ENCODE peak calls at places on chromosomes 16 and 17, in ten cellular contexts. V is cardiac fibroblast, B is neural progenitor cell, P is fibroblast of villous mesenchyme, K is mammary epithelial cell, F is HFF-Myc, N is Caco-2, M is A549, T is lower lobe of right lung, H is body of pancreas. U is an unnamed sample.

GRCh38 chr16:1474471-1474795 is 395 bp downstream of the CLCN7 start:
- DNase-seq in V (no peak), B (peak), P (no peak), K (no peak), F (no peak), N (no peak), M (no peak), T (peak), H (no peak), U (no peak)

GRCh38 chr17:17416400-17417360 is 60.1 kb upstream of the MED9 start:
- DNase-seq in V (peak), B (no peak), P (peak), K (peak), F (no peak), N (no peak), M (peak), T (peak), H (peak), U (peak)

GRCh38 chr17:4777969-4778760 is 6.5 kb downstream of the TM4SF5 start:
- DNase-seq in V (no peak), B (no peak), P (peak), K (no peak), F (no peak), N (peak), M (no peak), T (no peak), H (no peak), U (peak)

GRCh38 chr17:5809580-5810188 is 225.4 kb upstream of the NLRP1 start:
- DNase-seq in V (no peak), B (peak), P (no peak), K (no peak), F (no peak), N (no peak), M (no peak), T (no peak), H (no peak), U (no peak)

GRCh38 chr16:14476183-14476582 is 153.9 kb downstream of the PARN start:
- DNase-seq in V (no peak), B (no peak), P (no peak), K (no peak), F (no peak), N (no peak), M (no peak), T (no peak), H (no peak), U (no peak)

GRCh38 chr17:68612228-68612922 is 11.2 kb upstream of the FAM20A start:
- DNase-seq in V (no peak), B (no peak), P (no peak), K (no peak), F (no peak), N (no peak), M (no peak), T (no peak), H (no peak), U (no peak)

GRCh38 chr16:85575910-85576309 is 37.2 kb upstream of the GSE1 start:
- DNase-seq in V (no peak), B (no peak), P (no peak), K (no peak), F (no peak), N (no peak), M (no peak), T (no peak), H (no peak), U (no peak)

GRCh38 chr17:32287804-32288511 is 22.3 kb downstream of the RHBDL3 start:
- DNase-seq in V (no peak), B (no peak), P (no peak), K (no peak), F (no peak), N (no peak), M (no peak), T (no peak), H (no peak), U (no peak)

GRCh38 chr17:64940055-64940454 is 20.8 kb upstream of the LRRC37A3 start:
- DNase-seq in V (no peak), B (no peak), P (no peak), K (no peak), F (no peak), N (no peak), M (no peak), T (no peak), H (no peak), U (no peak)

GRCh38 chr16:1012135-1012534 is 30.6 kb downstream of the SOX8 start:
- DNase-seq in V (no peak), B (no peak), P (no peak), K (no peak), F (no peak), N (no peak), M (no peak), T (no peak), H (no peak), U (no peak)

GRCh38 chr17:2378905-2379304 is 22.0 kb downstream of the MNT start:
- DNase-seq in V (no peak), B (no peak), P (no peak), K (no peak), F (no peak), N (no peak), M (no peak), T (no peak), H (no peak), U (no peak)

GRCh38 chr17:75762513-75763268 is 2.3 kb downstream of the GALK1 start:
- DNase-seq in V (no peak), B (no peak), P (no peak), K (peak), F (no peak), N (no peak), M (no peak), T (peak), H (no peak), U (no peak)

GRCh38 chr17:50570516-50570915 is 10.0 kb downstream of the CACNA1G start:
- DNase-seq in V (no peak), B (no peak), P (no peak), K (no peak), F (no peak), N (no peak), M (no peak), T (no peak), H (no peak), U (no peak)

GRCh38 chr16:2465653-2466415 is 5.3 kb upstream of the NTN3 start:
- DNase-seq in V (no peak), B (peak), P (no peak), K (no peak), F (no peak), N (no peak), M (peak), T (no peak), H (no peak), U (no peak)

GRCh38 chr17:32772453-32773025 is 104.4 kb downstream of the MYO1D start:
- DNase-seq in V (no peak), B (no peak), P (no peak), K (peak), F (no peak), N (no peak), M (no peak), T (no peak), H (no peak), U (no peak)

GRCh38 chr17:2723505-2723996 is 12.0 kb upstream of the CLUH start:
- DNase-seq in V (no peak), B (peak), P (no peak), K (no peak), F (no peak), N (peak), M (no peak), T (no peak), H (no peak), U (no peak)

GRCh38 chr17:43125967-43126910 is 1.1 kb upstream of the BRCA1 start:
- DNase-seq in V (no peak), B (peak), P (peak), K (peak), F (no peak), N (peak), M (no peak), T (no peak), H (no peak), U (no peak)

GRCh38 chr17:1216209-1216937 is 36.6 kb upstream of the ABR start:
- DNase-seq in V (no peak), B (peak), P (no peak), K (no peak), F (no peak), N (no peak), M (no peak), T (no peak), H (no peak), U (no peak)

GRCh38 chr16:15770107-15770506 is 86.7 kb downstream of the MYH11 start:
- DNase-seq in V (peak), B (no peak), P (no peak), K (no peak), F (no peak), N (no peak), M (no peak), T (no peak), H (peak), U (no peak)

GRCh38 chr16:4618645-4619418 is 4.1 kb upstream of the UBALD1 start:
- DNase-seq in V (no peak), B (no peak), P (no peak), K (peak), F (no peak), N (no peak), M (no peak), T (no peak), H (no peak), U (no peak)

GRCh38 chr17:15261063-15261817 is 3.9 kb downstream of the PMP22 start:
- DNase-seq in V (peak), B (peak), P (peak), K (peak), F (no peak), N (peak), M (peak), T (peak), H (peak), U (peak)

GRCh38 chr17:44967026-44967906 is 837 bp downstream of the C1QL1 start:
- DNase-seq in V (no peak), B (peak), P (no peak), K (no peak), F (no peak), N (no peak), M (no peak), T (no peak), H (no peak), U (no peak)

GRCh38 chr16:50708373-50709060 is 15.1 kb downstream of the NOD2 start:
- DNase-seq in V (no peak), B (no peak), P (no peak), K (no peak), F (no peak), N (no peak), M (no peak), T (peak), H (no peak), U (no peak)
- TF ChIP-seq CTCF in V (no peak), B (no peak), P (no peak), K (no peak), F (no peak), N (no peak), M (no peak), T (no peak), H (no peak), U (no peak)

DNA sequence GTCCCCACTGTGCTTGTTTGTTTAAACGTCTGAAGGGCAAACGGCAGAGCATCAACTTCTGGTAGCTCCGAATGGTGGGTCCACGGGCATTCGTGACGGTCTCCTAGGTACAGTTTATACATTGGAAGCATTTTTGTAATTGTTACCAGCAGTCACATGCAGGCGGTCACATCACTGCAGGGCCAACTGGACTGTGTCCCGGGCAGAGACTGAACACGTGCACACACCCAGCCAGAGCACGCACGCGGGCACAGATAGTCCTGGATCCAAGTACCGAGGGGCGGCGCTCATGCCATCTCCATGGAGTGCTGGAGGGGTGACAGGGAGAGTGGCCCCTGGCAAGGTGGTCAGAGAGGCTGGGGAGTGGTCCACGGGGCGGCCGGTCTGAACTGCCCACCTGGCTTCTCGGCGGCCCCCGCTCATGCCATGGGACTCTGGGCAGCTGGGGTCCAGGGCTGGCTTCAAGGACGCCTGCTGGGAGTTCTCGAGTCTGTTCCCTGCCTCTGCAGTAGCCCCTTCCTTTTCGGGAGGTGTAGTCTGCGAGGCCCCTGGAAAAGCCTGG is 34.2 kb downstream of the BAIAP2 start:
- DNase-seq in V (no peak), B (no peak), P (no peak), K (no peak), F (no peak), N (no peak), M (no peak), T (no peak), H (peak), U (peak)
- H3K4me3 ChIP-seq in V (no peak), B (no peak), P (no peak), K (no peak), F (no peak), N (no peak), M (no peak), T (no peak), H (no peak), U (no peak)

DNA sequence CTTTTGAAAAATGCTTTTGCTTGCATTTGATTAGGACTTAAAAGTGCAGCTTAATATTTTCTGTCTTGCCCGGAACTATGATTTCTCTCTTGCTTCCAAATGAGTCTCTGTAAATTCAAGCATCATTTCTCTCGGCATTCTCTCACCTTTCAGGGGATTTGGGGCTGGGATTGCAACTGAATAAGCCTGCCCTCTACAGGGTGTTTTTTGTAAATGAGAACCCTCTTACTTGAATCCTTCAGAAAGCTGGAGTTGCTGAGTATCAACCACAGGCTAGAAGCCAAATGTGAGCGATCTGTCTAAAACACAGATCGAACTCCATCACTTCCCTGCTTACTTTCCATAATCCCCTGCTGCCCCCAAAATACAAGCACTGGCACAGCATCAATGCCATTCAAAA is 234.6 kb downstream of the TMEM114 start:
- DNase-seq in V (no peak), B (peak), P (no peak), K (no peak), F (no peak), N (no peak), M (no peak), T (no peak), H (peak), U (no peak)
- TF ChIP-seq CTCF in V (no peak), B (peak), P (no peak), K (no peak), F (no peak), N (peak), M (peak), T (no peak), H (peak), U (no peak)

GRCh38 chr16:29898786-29899515 is 399 bp downstream of the SEZ6L2 start:
- DNase-seq in V (no peak), B (peak), P (no peak), K (no peak), F (no peak), N (peak), M (peak), T (no peak), H (no peak), U (no peak)

GRCh38 chr16:29900888-29901606 is 759 bp downstream of the ASPHD1 start:
- DNase-seq in V (no peak), B (peak), P (peak), K (no peak), F (no peak), N (no peak), M (no peak), T (peak), H (no peak), U (peak)

GRCh38 chr16:29901607-29901945 is 1.3 kb downstream of the ASPHD1 start:
- DNase-seq in V (no peak), B (no peak), P (no peak), K (no peak), F (no peak), N (no peak), M (no peak), T (no peak), H (no peak), U (no peak)

GRCh38 chr16:29899516-29900101 is at the start of gene SEZ6L2:
- DNase-seq in V (peak), B (peak), P (peak), K (peak), F (peak), N (peak), M (peak), T (peak), H (peak), U (peak)

GRCh38 chr16:29900102-29900887 is at the start of gene ASPHD1:
- DNase-seq in V (peak), B (peak), P (peak), K (peak), F (peak), N (peak), M (peak), T (peak), H (peak), U (peak)
- H3K4me3 ChIP-seq in V (peak), B (peak), P (peak), K (peak), F (peak), N (peak), M (peak), T (peak), H (peak), U (peak)

GRCh38 chr16:6177781-6178180 is 1080.2 kb upstream of the EEF2KMT start:
- DNase-seq in V (no peak), B (no peak), P (no peak), K (no peak), F (no peak), N (no peak), M (no peak), T (no peak), H (no peak), U (no peak)
- TF ChIP-seq CTCF in V (no peak), B (peak), P (no peak), K (no peak), F (no peak), N (no peak), M (no peak), T (no peak), H (no peak), U (no peak)

GRCh38 chr17:78251773-78252103 is 20.3 kb downstream of the TMEM235 start:
- DNase-seq in V (no peak), B (no peak), P (no peak), K (no peak), F (no peak), N (no peak), M (no peak), T (no peak), H (no peak), U (no peak)

GRCh38 chr17:78250891-78251772 is 19.7 kb downstream of the TMEM235 start:
- DNase-seq in V (peak), B (peak), P (peak), K (peak), F (peak), N (peak), M (peak), T (peak), H (peak), U (peak)

GRCh38 chr17:78253946-78254672 is 22.7 kb downstream of the TMEM235 start:
- DNase-seq in V (peak), B (peak), P (peak), K (peak), F (peak), N (peak), M (peak), T (peak), H (peak), U (peak)

GRCh38 chr17:78252701-78253635 is 21.5 kb downstream of the TMEM235 start:
- DNase-seq in V (no peak), B (no peak), P (no peak), K (no peak), F (no peak), N (no peak), M (no peak), T (no peak), H (no peak), U (no peak)

GRCh38 chr17:78252111-78252634 is 20.7 kb downstream of the TMEM235 start:
- DNase-seq in V (no peak), B (no peak), P (no peak), K (no peak), F (no peak), N (no peak), M (no peak), T (no peak), H (peak), U (no peak)
- H3K4me3 ChIP-seq in V (no peak), B (no peak), P (no peak), K (no peak), F (no peak), N (no peak), M (no peak), T (no peak), H (no peak), U (no peak)

GRCh38 chr17:49218941-49219913 is 8.7 kb downstream of the ABI3 start:
- DNase-seq in V (no peak), B (no peak), P (no peak), K (no peak), F (no peak), N (peak), M (no peak), T (peak), H (peak), U (no peak)
- TF ChIP-seq CTCF in V (peak), B (peak), P (no peak), K (no peak), F (peak), N (peak), M (peak), T (no peak), H (no peak), U (peak)

DNA sequence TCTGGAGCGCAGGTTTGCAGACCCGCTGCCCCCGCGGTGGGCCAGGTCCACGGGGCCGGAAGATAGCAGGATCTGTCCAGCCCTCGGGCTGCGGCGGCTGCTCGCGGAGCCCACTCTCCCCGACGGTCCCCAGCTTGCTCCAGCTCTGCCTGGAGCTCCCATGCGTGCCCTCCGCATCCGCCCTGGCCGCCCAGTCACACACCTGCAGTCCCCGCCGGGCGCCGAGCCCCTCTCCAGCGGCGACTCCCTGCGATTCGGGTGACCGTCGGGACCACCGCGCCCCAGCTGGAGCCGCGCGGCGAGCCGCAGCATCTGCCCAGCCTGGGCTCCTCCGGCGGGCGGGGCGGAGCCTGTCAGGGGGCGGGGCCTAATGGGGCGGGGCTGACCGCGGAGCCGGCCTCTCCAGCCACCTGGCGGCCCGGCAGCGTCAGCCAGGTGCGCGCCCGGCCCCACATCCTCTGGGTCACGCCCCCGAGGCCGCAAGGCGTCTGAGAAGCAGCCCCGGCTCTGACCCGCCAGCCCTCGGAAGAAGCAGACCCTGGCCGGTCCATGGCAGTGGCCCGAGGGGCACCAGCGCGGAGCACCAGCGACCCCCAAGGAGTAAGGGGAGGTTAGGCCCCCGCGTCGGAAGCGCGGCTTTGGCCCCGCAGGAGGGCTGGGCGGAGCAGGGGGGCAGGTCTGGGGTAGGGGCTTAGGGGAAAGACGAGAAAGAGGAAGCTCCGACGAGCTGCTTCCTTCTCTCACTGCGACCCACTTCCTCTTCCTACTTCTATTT is at the start of gene PIK3R5:
- DNase-seq in V (no peak), B (peak), P (no peak), K (peak), F (no peak), N (no peak), M (no peak), T (peak), H (peak), U (no peak)
- H3K4me3 ChIP-seq in V (no peak), B (peak), P (no peak), K (peak), F (no peak), N (no peak), M (no peak), T (peak), H (peak), U (no peak)

GRCh38 chr17:63116967-63117366 is 150.9 kb downstream of the TANC2 start:
- DNase-seq in V (peak), B (peak), P (peak), K (peak), F (no peak), N (no peak), M (no peak), T (no peak), H (peak), U (peak)

GRCh38 chr17:63116228-63116627 is 150.2 kb downstream of the TANC2 start:
- DNase-seq in V (no peak), B (peak), P (no peak), K (no peak), F (no peak), N (no peak), M (peak), T (no peak), H (no peak), U (no peak)

GRCh38 chr17:63117431-63117830 is 151.4 kb downstream of the TANC2 start:
- DNase-seq in V (no peak), B (no peak), P (no peak), K (no peak), F (no peak), N (no peak), M (no peak), T (no peak), H (no peak), U (no peak)

GRCh38 chr17:63113167-63113566 is 147.1 kb downstream of the TANC2 start:
- DNase-seq in V (peak), B (peak), P (peak), K (no peak), F (no peak), N (no peak), M (no peak), T (no peak), H (no peak), U (no peak)
- TF ChIP-seq CTCF in V (peak), B (peak), P (peak), K (no peak), F (peak), N (no peak), M (peak), T (no peak), H (no peak), U (no peak)

GRCh38 chr16:67647681-67648080 is 2.7 kb downstream of the CARMIL2 start:
- DNase-seq in V (no peak), B (no peak), P (no peak), K (no peak), F (no peak), N (no peak), M (no peak), T (peak), H (no peak), U (no peak)
- H3K4me3 ChIP-seq in V (no peak), B (no peak), P (no peak), K (no peak), F (no peak), N (no peak), M (no peak), T (no peak), H (no peak), U (no peak)

U was measured in AG10803.